ENCODE peak calls at places on chromosome 15, in nine cellular contexts. One of them, this sample, is unnamed.

GRCh38 chr15:89197503-89197971 is 23.8 kb downstream of the RLBP1 start:
- DNase-seq in cardiac muscle cell: peak; percentile 66
- DNase-seq in thoracic aorta: no peak
- DNase-seq in MM.1S: no peak
- DNase-seq in sigmoid colon: peak; percentile 76
- DNase-seq in neural progenitor cell: peak; percentile 91
- DNase-seq in esophagus muscularis mucosa: no peak
- DNase-seq in upper lobe of right lung: peak; percentile 73
- DNase-seq in endothelial cell of umbilical vein: no peak
- DNase-seq in this sample: no peak

GRCh38 chr15:66004618-66005262 is 135.4 kb downstream of the RAB11A start:
- DNase-seq in cardiac muscle cell: peak; percentile 83
- DNase-seq in MM.1S: peak; percentile 34
- DNase-seq in endothelial cell of umbilical vein: peak; percentile 40
- DNase-seq in sigmoid colon: no peak
- DNase-seq in esophagus muscularis mucosa: no peak
- DNase-seq in upper lobe of right lung: no peak
- DNase-seq in thoracic aorta: no peak
- DNase-seq in neural progenitor cell: peak; percentile 78
- DNase-seq in this sample: no peak

GRCh38 chr15:29873942-29874341 is 51.7 kb upstream of the TJP1 start:
- DNase-seq in sigmoid colon: no peak
- DNase-seq in upper lobe of right lung: no peak
- DNase-seq in neural progenitor cell: no peak
- DNase-seq in thoracic aorta: no peak
- DNase-seq in cardiac muscle cell: no peak
- DNase-seq in esophagus muscularis mucosa: no peak
- DNase-seq in MM.1S: no peak
- DNase-seq in endothelial cell of umbilical vein: no peak
- DNase-seq in this sample: no peak

GRCh38 chr15:40054746-40055575 is 16.0 kb upstream of the SRP14 start:
- DNase-seq in esophagus muscularis mucosa: no peak
- DNase-seq in upper lobe of right lung: no peak
- DNase-seq in cardiac muscle cell: no peak
- DNase-seq in neural progenitor cell: peak; percentile 73
- DNase-seq in MM.1S: peak; percentile 92
- DNase-seq in endothelial cell of umbilical vein: no peak
- DNase-seq in sigmoid colon: peak; percentile 61
- DNase-seq in thoracic aorta: no peak
- DNase-seq in this sample: no peak

GRCh38 chr15:66760968-66761722 is 59.1 kb downstream of the SMAD6 start:
- DNase-seq in endothelial cell of umbilical vein: peak; percentile 71
- DNase-seq in cardiac muscle cell: no peak
- DNase-seq in esophagus muscularis mucosa: no peak
- DNase-seq in neural progenitor cell: no peak
- DNase-seq in sigmoid colon: no peak
- DNase-seq in thoracic aorta: no peak
- DNase-seq in MM.1S: no peak
- DNase-seq in upper lobe of right lung: peak; percentile 64
- DNase-seq in this sample: peak; percentile 78

GRCh38 chr15:66138096-66138783 is 115.3 kb downstream of the MEGF11 start:
- DNase-seq in sigmoid colon: no peak
- DNase-seq in upper lobe of right lung: no peak
- DNase-seq in MM.1S: no peak
- DNase-seq in cardiac muscle cell: peak; percentile 42
- DNase-seq in thoracic aorta: no peak
- DNase-seq in neural progenitor cell: no peak
- DNase-seq in esophagus muscularis mucosa: no peak
- DNase-seq in endothelial cell of umbilical vein: no peak
- DNase-seq in this sample: peak; percentile 60

GRCh38 chr15:78837543-78837942 is 26.3 kb upstream of the ADAMTS7 start:
- DNase-seq in MM.1S: no peak
- DNase-seq in cardiac muscle cell: no peak
- DNase-seq in neural progenitor cell: peak; percentile 45
- DNase-seq in endothelial cell of umbilical vein: no peak
- DNase-seq in sigmoid colon: no peak
- DNase-seq in upper lobe of right lung: no peak
- DNase-seq in thoracic aorta: no peak
- DNase-seq in esophagus muscularis mucosa: no peak
- DNase-seq in this sample: no peak

GRCh38 chr15:92393994-92394326 is 279 bp downstream of the ST8SIA2 start:
- DNase-seq in esophagus muscularis mucosa: no peak
- DNase-seq in neural progenitor cell: no peak
- DNase-seq in endothelial cell of umbilical vein: peak; percentile 2
- DNase-seq in sigmoid colon: no peak
- DNase-seq in upper lobe of right lung: no peak
- DNase-seq in cardiac muscle cell: no peak
- DNase-seq in thoracic aorta: no peak
- DNase-seq in MM.1S: no peak
- DNase-seq in this sample: no peak

GRCh38 chr15:49036650-49037545 is 9.3 kb downstream of the SECISBP2L start:
- DNase-seq in cardiac muscle cell: no peak
- DNase-seq in MM.1S: no peak
- DNase-seq in upper lobe of right lung: no peak
- DNase-seq in endothelial cell of umbilical vein: no peak
- DNase-seq in esophagus muscularis mucosa: no peak
- DNase-seq in neural progenitor cell: no peak
- DNase-seq in sigmoid colon: no peak
- DNase-seq in thoracic aorta: no peak
- DNase-seq in this sample: no peak

GRCh38 chr15:78448441-78449219 is 10.6 kb downstream of the IREB2 start:
- DNase-seq in sigmoid colon: no peak
- DNase-seq in MM.1S: no peak
- DNase-seq in neural progenitor cell: no peak
- DNase-seq in cardiac muscle cell: no peak
- DNase-seq in esophagus muscularis mucosa: no peak
- DNase-seq in endothelial cell of umbilical vein: no peak
- DNase-seq in upper lobe of right lung: no peak
- DNase-seq in thoracic aorta: no peak
- DNase-seq in this sample: no peak

GRCh38 chr15:82810863-82811421 is 1.5 kb downstream of the WHAMM start:
- DNase-seq in upper lobe of right lung: no peak
- DNase-seq in esophagus muscularis mucosa: no peak
- DNase-seq in MM.1S: peak; percentile 77
- DNase-seq in endothelial cell of umbilical vein: peak; percentile 22
- DNase-seq in cardiac muscle cell: no peak
- DNase-seq in sigmoid colon: no peak
- DNase-seq in thoracic aorta: no peak
- DNase-seq in neural progenitor cell: no peak
- DNase-seq in this sample: no peak

GRCh38 chr15:27855137-27855536 is 244.0 kb downstream of the OCA2 start:
- DNase-seq in cardiac muscle cell: no peak
- DNase-seq in sigmoid colon: no peak
- DNase-seq in esophagus muscularis mucosa: peak; percentile 85
- DNase-seq in neural progenitor cell: no peak
- DNase-seq in MM.1S: no peak
- DNase-seq in upper lobe of right lung: no peak
- DNase-seq in endothelial cell of umbilical vein: no peak
- DNase-seq in thoracic aorta: no peak
- DNase-seq in this sample: no peak

GRCh38 chr15:25435474-25436243 is 3.2 kb downstream of the UBE3A start:
- DNase-seq in cardiac muscle cell: no peak
- DNase-seq in esophagus muscularis mucosa: no peak
- DNase-seq in upper lobe of right lung: no peak
- DNase-seq in neural progenitor cell: no peak
- DNase-seq in MM.1S: no peak
- DNase-seq in thoracic aorta: no peak
- DNase-seq in endothelial cell of umbilical vein: no peak
- DNase-seq in sigmoid colon: no peak
- DNase-seq in this sample: no peak

GRCh38 chr15:101187820-101188516 is 63.9 kb downstream of the CHSY1 start:
- DNase-seq in thoracic aorta: no peak
- DNase-seq in sigmoid colon: no peak
- DNase-seq in cardiac muscle cell: peak; percentile 61
- DNase-seq in endothelial cell of umbilical vein: peak; percentile 88
- DNase-seq in neural progenitor cell: no peak
- DNase-seq in MM.1S: no peak
- DNase-seq in esophagus muscularis mucosa: no peak
- DNase-seq in upper lobe of right lung: no peak
- DNase-seq in this sample: no peak

GRCh38 chr15:66936115-66936863 is 129.1 kb upstream of the SMAD3 start:
- DNase-seq in neural progenitor cell: no peak
- DNase-seq in endothelial cell of umbilical vein: no peak
- DNase-seq in thoracic aorta: no peak
- DNase-seq in MM.1S: no peak
- DNase-seq in esophagus muscularis mucosa: no peak
- DNase-seq in sigmoid colon: peak; percentile 76
- DNase-seq in cardiac muscle cell: no peak
- DNase-seq in upper lobe of right lung: no peak
- DNase-seq in this sample: peak; percentile 82

DNA sequence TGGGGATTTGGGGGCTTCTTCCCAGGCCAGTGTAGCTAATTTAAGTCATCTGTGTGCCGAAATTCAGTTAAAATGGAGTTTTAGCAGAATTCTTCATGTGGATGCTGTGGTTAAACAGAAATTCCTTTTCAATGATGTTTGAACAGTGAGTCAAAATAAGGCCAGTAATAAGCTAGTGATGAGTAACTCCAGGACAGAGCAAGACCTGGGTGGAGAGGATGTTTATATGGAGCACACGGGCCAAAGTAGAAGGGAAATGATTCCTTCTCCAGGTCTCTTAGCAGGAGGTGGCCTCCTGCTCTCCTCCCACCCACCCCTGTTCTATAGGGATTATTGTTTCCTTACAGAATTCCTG is 31.9 kb upstream of the UACA start:
- DNase-seq in endothelial cell of umbilical vein: peak; percentile 83
- DNase-seq in cardiac muscle cell: no peak
- DNase-seq in sigmoid colon: no peak
- DNase-seq in esophagus muscularis mucosa: no peak
- DNase-seq in neural progenitor cell: no peak
- DNase-seq in upper lobe of right lung: no peak
- DNase-seq in thoracic aorta: no peak
- DNase-seq in MM.1S: no peak
- DNase-seq in this sample: no peak
- H3K4me1 ChIP-seq in endothelial cell of umbilical vein: peaks cover 44% of the 10 kb centered on the region
- H3K4me1 ChIP-seq in cardiac muscle cell: peaks cover 8% of the 10 kb centered on the region
- H3K4me1 ChIP-seq in sigmoid colon: peaks cover 8% of the 10 kb centered on the region
- H3K4me1 ChIP-seq in esophagus muscularis mucosa: peaks cover 8% of the 10 kb centered on the region
- H3K4me1 ChIP-seq in neural progenitor cell: peaks cover 5% of the 10 kb centered on the region
- H3K4me1 ChIP-seq in upper lobe of right lung: peaks cover 12% of the 10 kb centered on the region
- H3K4me1 ChIP-seq in thoracic aorta: peaks cover 22% of the 10 kb centered on the region
- H3K4me1 ChIP-seq in MM.1S: no peaks in the 10 kb centered on the region
- H3K4me1 ChIP-seq in this sample: no peaks in the 10 kb centered on the region

GRCh38 chr15:51265037-51265555 is 73.3 kb downstream of the CYP19A1 start:
- DNase-seq in sigmoid colon: no peak
- DNase-seq in esophagus muscularis mucosa: no peak
- DNase-seq in cardiac muscle cell: no peak
- DNase-seq in neural progenitor cell: no peak
- DNase-seq in upper lobe of right lung: no peak
- DNase-seq in endothelial cell of umbilical vein: no peak
- DNase-seq in MM.1S: no peak
- DNase-seq in thoracic aorta: no peak
- DNase-seq in this sample: no peak

GRCh38 chr15:51267047-51267713 is 71.2 kb downstream of the CYP19A1 start:
- DNase-seq in sigmoid colon: no peak
- DNase-seq in thoracic aorta: no peak
- DNase-seq in endothelial cell of umbilical vein: no peak
- DNase-seq in cardiac muscle cell: peak; percentile 38
- DNase-seq in esophagus muscularis mucosa: no peak
- DNase-seq in neural progenitor cell: peak; percentile 65
- DNase-seq in MM.1S: no peak
- DNase-seq in upper lobe of right lung: no peak
- DNase-seq in this sample: peak; percentile 23

GRCh38 chr15:51263726-51264125 is 74.7 kb downstream of the CYP19A1 start:
- DNase-seq in cardiac muscle cell: no peak
- DNase-seq in sigmoid colon: no peak
- DNase-seq in MM.1S: no peak
- DNase-seq in upper lobe of right lung: no peak
- DNase-seq in endothelial cell of umbilical vein: no peak
- DNase-seq in thoracic aorta: no peak
- DNase-seq in neural progenitor cell: no peak
- DNase-seq in esophagus muscularis mucosa: no peak
- DNase-seq in this sample: no peak

GRCh38 chr15:51267714-51268105 is 70.7 kb downstream of the CYP19A1 start:
- DNase-seq in cardiac muscle cell: peak; percentile 26
- DNase-seq in sigmoid colon: no peak
- DNase-seq in MM.1S: no peak
- DNase-seq in esophagus muscularis mucosa: no peak
- DNase-seq in endothelial cell of umbilical vein: no peak
- DNase-seq in neural progenitor cell: peak; percentile 37
- DNase-seq in thoracic aorta: no peak
- DNase-seq in upper lobe of right lung: no peak
- DNase-seq in this sample: no peak

DNA sequence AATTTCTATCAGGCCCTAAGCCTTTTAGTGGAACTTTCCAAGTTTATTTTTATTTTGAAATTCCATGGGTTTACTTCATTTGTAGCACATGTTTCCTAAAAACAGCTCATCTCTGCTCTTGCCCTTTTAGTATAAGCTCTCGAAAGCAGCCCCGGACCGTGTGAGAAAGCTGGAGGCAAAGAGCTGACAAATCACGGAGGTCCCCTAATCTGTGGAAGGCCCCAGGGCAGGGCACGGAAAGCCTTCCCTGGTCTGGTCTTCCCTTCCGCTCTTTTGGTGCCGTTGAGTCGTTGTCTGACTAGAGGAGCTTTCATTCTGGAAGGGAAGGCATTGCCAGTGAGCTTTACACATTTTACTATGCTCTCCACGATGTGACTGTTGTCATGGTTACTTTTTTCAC is 71.8 kb downstream of the CYP19A1 start:
- DNase-seq in cardiac muscle cell: no peak
- DNase-seq in thoracic aorta: no peak
- DNase-seq in esophagus muscularis mucosa: no peak
- DNase-seq in sigmoid colon: no peak
- DNase-seq in neural progenitor cell: peak; percentile 13
- DNase-seq in MM.1S: no peak
- DNase-seq in upper lobe of right lung: no peak
- DNase-seq in endothelial cell of umbilical vein: no peak
- DNase-seq in this sample: peak; percentile 50
- H3K27me3 ChIP-seq in cardiac muscle cell: peaks cover 59% of the 10 kb centered on the region
- H3K27me3 ChIP-seq in thoracic aorta: no peaks in the 10 kb centered on the region
- H3K27me3 ChIP-seq in esophagus muscularis mucosa: peaks cover 6% of the 10 kb centered on the region
- H3K27me3 ChIP-seq in sigmoid colon: peaks cover 3% of the 10 kb centered on the region
- H3K27me3 ChIP-seq in neural progenitor cell: peaks cover 44% of the 10 kb centered on the region
- H3K27me3 ChIP-seq in MM.1S: peaks cover 8% of the 10 kb centered on the region
- H3K27me3 ChIP-seq in upper lobe of right lung: no peaks in the 10 kb centered on the region
- H3K27me3 ChIP-seq in endothelial cell of umbilical vein: peaks cover 64% of the 10 kb centered on the region
- H3K27me3 ChIP-seq in this sample: no peaks in the 10 kb centered on the region

GRCh38 chr15:72199721-72200212 is 2.2 kb upstream of the GRAMD2A start:
- DNase-seq in MM.1S: peak; percentile 66
- DNase-seq in endothelial cell of umbilical vein: peak; percentile 73
- DNase-seq in sigmoid colon: peak; percentile 85
- DNase-seq in esophagus muscularis mucosa: no peak
- DNase-seq in thoracic aorta: no peak
- DNase-seq in cardiac muscle cell: peak; percentile 67
- DNase-seq in upper lobe of right lung: peak; percentile 82
- DNase-seq in neural progenitor cell: peak; percentile 69
- DNase-seq in this sample: peak; percentile 81
- H3K4me3 ChIP-seq in MM.1S: no peak overlapping the region
- H3K4me3 ChIP-seq in endothelial cell of umbilical vein: no peak overlapping the region
- H3K4me3 ChIP-seq in sigmoid colon: no peak overlapping the region
- H3K4me3 ChIP-seq in esophagus muscularis mucosa: no peak overlapping the region
- H3K4me3 ChIP-seq in thoracic aorta: no peak overlapping the region
- H3K4me3 ChIP-seq in cardiac muscle cell: no peak overlapping the region
- H3K4me3 ChIP-seq in upper lobe of right lung: no peak overlapping the region
- H3K4me3 ChIP-seq in neural progenitor cell: no peak overlapping the region
- H3K4me3 ChIP-seq in this sample: no peak overlapping the region

GRCh38 chr15:73691398-73691797 is 7.2 kb downstream of the CD276 start:
- DNase-seq in sigmoid colon: peak; percentile 74
- DNase-seq in cardiac muscle cell: peak; percentile 73
- DNase-seq in endothelial cell of umbilical vein: peak; percentile 25
- DNase-seq in neural progenitor cell: peak; percentile 76
- DNase-seq in esophagus muscularis mucosa: no peak
- DNase-seq in thoracic aorta: peak; percentile 57
- DNase-seq in upper lobe of right lung: peak; percentile 53
- DNase-seq in MM.1S: no peak
- DNase-seq in this sample: peak; percentile 83
- H3K4me1 ChIP-seq in sigmoid colon: peaks cover 64% of the 10 kb centered on the region
- H3K4me1 ChIP-seq in cardiac muscle cell: peaks cover 28% of the 10 kb centered on the region
- H3K4me1 ChIP-seq in endothelial cell of umbilical vein: peaks cover 41% of the 10 kb centered on the region
- H3K4me1 ChIP-seq in neural progenitor cell: peaks cover 28% of the 10 kb centered on the region
- H3K4me1 ChIP-seq in esophagus muscularis mucosa: peaks cover 82% of the 10 kb centered on the region
- H3K4me1 ChIP-seq in thoracic aorta: peaks cover 75% of the 10 kb centered on the region
- H3K4me1 ChIP-seq in upper lobe of right lung: peaks cover 49% of the 10 kb centered on the region
- H3K4me1 ChIP-seq in MM.1S: peaks cover 6% of the 10 kb centered on the region
- H3K4me1 ChIP-seq in this sample: peaks cover 37% of the 10 kb centered on the region

This sample was measured in right cardiac atrium.